ENCODE peak calls at places on chromosomes 11 and 22, in five cellular contexts. One of them, this sample, is unnamed.

GRCh38 chr11:199782-200181 is 6.9 kb downstream of the SCGB1C1 start:
- DNase-seq in SHP77: no peak
- DNase-seq in KBM-7: no peak
- DNase-seq in CD8-positive, alpha-beta memory T cell: peak; percentile 38
- DNase-seq in RCC 7860: no peak
- DNase-seq in this sample: no peak

GRCh38 chr22:20244744-20245576 is 23.2 kb downstream of the RTN4R start:
- DNase-seq in SHP77: no peak
- DNase-seq in KBM-7: peak; percentile 40
- DNase-seq in CD8-positive, alpha-beta memory T cell: peak; percentile 86
- DNase-seq in RCC 7860: peak; percentile 29
- DNase-seq in this sample: no peak

GRCh38 chr22:47647720-47648119 is 885.3 kb downstream of the TBC1D22A start:
- DNase-seq in SHP77: no peak
- DNase-seq in KBM-7: no peak
- DNase-seq in CD8-positive, alpha-beta memory T cell: no peak
- DNase-seq in RCC 7860: no peak
- DNase-seq in this sample: no peak

GRCh38 chr11:78420796-78421209 is 3.2 kb upstream of the GAB2 start:
- DNase-seq in SHP77: peak; percentile 91
- DNase-seq in KBM-7: peak; percentile 81
- DNase-seq in CD8-positive, alpha-beta memory T cell: no peak
- DNase-seq in RCC 7860: no peak
- DNase-seq in this sample: no peak

GRCh38 chr11:116427903-116428637 is 344.7 kb downstream of the BUD13 start:
- DNase-seq in SHP77: no peak
- DNase-seq in KBM-7: no peak
- DNase-seq in CD8-positive, alpha-beta memory T cell: no peak
- DNase-seq in RCC 7860: no peak
- DNase-seq in this sample: no peak

GRCh38 chr11:27230175-27230565 is 132.8 kb downstream of the CCDC34 start:
- DNase-seq in SHP77: no peak
- DNase-seq in KBM-7: no peak
- DNase-seq in CD8-positive, alpha-beta memory T cell: no peak
- DNase-seq in RCC 7860: no peak
- DNase-seq in this sample: no peak

GRCh38 chr11:74970852-74971395 is 17.8 kb upstream of the NEU3 start:
- DNase-seq in SHP77: no peak
- DNase-seq in KBM-7: no peak
- DNase-seq in CD8-positive, alpha-beta memory T cell: no peak
- DNase-seq in RCC 7860: no peak
- DNase-seq in this sample: no peak

GRCh38 chr11:63802637-63803414 is 10.4 kb upstream of the SPINDOC start:
- DNase-seq in SHP77: no peak
- DNase-seq in KBM-7: no peak
- DNase-seq in CD8-positive, alpha-beta memory T cell: no peak
- DNase-seq in RCC 7860: peak; percentile 45
- DNase-seq in this sample: no peak

GRCh38 chr11:105609832-105610781 is at the start of gene GRIA4:
- DNase-seq in SHP77: peak; percentile 40
- DNase-seq in KBM-7: no peak
- DNase-seq in CD8-positive, alpha-beta memory T cell: no peak
- DNase-seq in RCC 7860: no peak
- DNase-seq in this sample: no peak

GRCh38 chr11:121664144-121664543 is 211.4 kb upstream of the SORL1-AS1 start:
- DNase-seq in SHP77: no peak
- DNase-seq in KBM-7: no peak
- DNase-seq in CD8-positive, alpha-beta memory T cell: no peak
- DNase-seq in RCC 7860: no peak
- DNase-seq in this sample: no peak